ENCODE peak calls at places on chromosomes 13 and 19, in seven cellular contexts. B is endothelial cell of umbilical vein, Y is MM.1S, U is GM12878, P is fibroblast of lung, H is Karpas-422, G is IMR-90. E is an unnamed sample.

GRCh38 chr13:22041741-22042140 is 370.9 kb downstream of the FGF9 start:
- DNase-seq in H (no peak), P (no peak), B (no peak), U (no peak), Y (no peak), G (no peak), E (no peak)

GRCh38 chr13:113886561-113887112 is 22.8 kb upstream of the GAS6 start:
- DNase-seq in Y (peak; percentile 1), H (no peak), B (no peak), P (no peak), U (no peak), G (no peak), E (no peak)

GRCh38 chr19:48398329-48399235 is 5.1 kb downstream of the GRIN2D start:
- DNase-seq in B (peak; percentile 74), P (peak; percentile 85), H (peak; percentile 64), U (no peak), G (peak; percentile 41), Y (peak; percentile 91), E (no peak)

GRCh38 chr13:104006625-104007061 is 940.4 kb upstream of the SLC10A2 start:
- DNase-seq in G (peak; percentile 50), P (peak; percentile 90), Y (no peak), B (no peak), U (no peak), H (no peak), E (no peak)

GRCh38 chr13:63882052-63882451 is 2466.4 kb upstream of the PCDH20 start:
- DNase-seq in U (no peak), B (no peak), G (no peak), P (no peak), H (no peak), Y (no peak), E (no peak)

GRCh38 chr19:50909240-50910070 is 1.7 kb downstream of the KLK4 start:
- DNase-seq in P (no peak), B (peak; percentile 47), U (no peak), H (peak; percentile 89), G (no peak), Y (no peak), E (peak; percentile 23)

GRCh38 chr19:2507109-2507508 is 31.2 kb downstream of the GADD45B start:
- DNase-seq in U (no peak), B (peak; percentile 93), P (peak; percentile 48), H (peak; percentile 46), Y (no peak), G (peak; percentile 89), E (peak; percentile 35)

GRCh38 chr13:67232384-67232783 is 2.2 kb upstream of the PCDH9 start:
- DNase-seq in H (no peak), U (no peak), Y (no peak), P (no peak), B (no peak), G (no peak), E (no peak)

DNA sequence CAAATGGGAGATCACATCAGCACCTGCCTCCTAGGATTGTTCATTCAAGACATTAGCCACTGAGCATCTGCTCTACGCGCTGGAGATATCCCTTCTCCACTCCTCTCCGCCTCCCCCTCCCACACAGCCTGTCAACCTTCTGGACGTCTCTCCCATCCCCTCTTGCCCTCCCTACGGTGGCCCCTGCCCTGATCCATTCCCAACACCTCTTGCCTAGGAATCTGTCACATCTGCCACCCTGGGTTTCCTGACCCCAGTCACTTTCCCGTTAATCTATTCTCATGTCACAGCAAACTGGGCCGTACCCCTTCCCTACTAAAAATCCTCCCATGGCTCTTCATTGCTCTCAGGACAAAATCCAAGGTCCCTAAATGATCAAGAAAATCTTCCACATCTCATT is 10.3 kb downstream of the DYRK1B start:
- DNase-seq in Y (no peak), P (no peak), B (no peak), U (no peak), H (no peak), G (no peak), E (no peak)
- H3K9ac ChIP-seq in Y (peak overlapping the region; percentile 64), P (peak overlapping the region; percentile 59), B (peak overlapping the region; percentile 54), U (peak overlapping the region; percentile 80), H (peak overlapping the region; percentile 58), G (peak overlapping the region; percentile 81), E (peak overlapping the region; percentile 64)

GRCh38 chr19:42312370-42312769 is 739 bp upstream of the TMEM145 start:
- DNase-seq in B (no peak), H (no peak), Y (no peak), P (no peak), G (no peak), U (no peak), E (no peak)
- H2AFZ ChIP-seq in B (no peak overlapping the region), H (no peak overlapping the region), Y (no peak overlapping the region), P (no peak overlapping the region), G (peak overlapping the region; percentile 17), U (no peak overlapping the region), E (no peak overlapping the region)

GRCh38 chr19:10566658-10567410 is 1.0 kb upstream of the KRI1 start:
- DNase-seq in P (no peak), B (no peak), Y (peak; percentile 22), U (peak; percentile 82), G (no peak), H (peak; percentile 70), E (peak; percentile 59)
- H3K9ac ChIP-seq in P (no peak overlapping the region), B (peak overlapping the region; percentile 26), Y (no peak overlapping the region), U (peak overlapping the region; percentile 59), G (peak overlapping the region; percentile 60), H (peak overlapping the region; percentile 71), E (peak overlapping the region; percentile 89)

GRCh38 chr13:74696148-74696922 is 562.1 kb upstream of the KLF12 start:
- DNase-seq in P (no peak), G (no peak), H (no peak), B (no peak), Y (no peak), U (no peak), E (no peak)
- H2AFZ ChIP-seq in P (no peak overlapping the region), G (no peak overlapping the region), H (no peak overlapping the region), B (no peak overlapping the region), Y (no peak overlapping the region), U (no peak overlapping the region), E (no peak overlapping the region)